ENCODE peak calls at places on chromosome 20, in nine cellular contexts. J is GM23248, U is A549, E is neuronal stem cell, L is DND-41, C is H9, F is neural progenitor cell, B is PC-9, G is fibroblast of lung. T is an unnamed sample.

GRCh38 chr20:4947817-4948559 is 53.3 kb downstream of the SLC23A2 start:
- DNase-seq in L (no peak), E (no peak), G (no peak), U (no peak), B (no peak), J (peak; percentile 44), C (no peak), F (no peak), T (no peak)

GRCh38 chr20:13817342-13817741 is 32.5 kb downstream of the NDUFAF5 start:
- DNase-seq in B (no peak), J (peak; percentile 52), F (no peak), U (no peak), L (no peak), E (no peak), G (no peak), C (no peak), T (peak; percentile 59)

GRCh38 chr20:45347936-45348809 is at the start of gene SDC4:
- DNase-seq in C (peak; percentile 63), U (peak; percentile 74), J (peak; percentile 88), L (no peak), F (peak; percentile 77), G (peak; percentile 62), B (peak; percentile 63), E (no peak), T (peak; percentile 71)

GRCh38 chr20:845967-846893 is 12.7 kb downstream of the FAM110A start:
- DNase-seq in E (no peak), F (no peak), B (no peak), C (no peak), G (no peak), U (no peak), L (no peak), J (no peak), T (no peak)

GRCh38 chr20:24667689-24668383 is 198.4 kb downstream of the SYNDIG1 start:
- DNase-seq in U (no peak), J (no peak), F (no peak), C (no peak), G (no peak), B (peak; percentile 52), E (no peak), L (no peak), T (no peak)

GRCh38 chr20:51565741-51566140 is 23.2 kb upstream of the NFATC2 start:
- DNase-seq in U (no peak), B (no peak), J (peak; percentile 85), F (no peak), G (no peak), L (no peak), E (no peak), C (no peak), T (no peak)

GRCh38 chr20:63106765-63107448 is 100.1 kb upstream of the BHLHE23 start:
- DNase-seq in C (no peak), F (no peak), E (no peak), U (no peak), L (no peak), B (no peak), J (no peak), G (no peak), T (no peak)

GRCh38 chr20:11432407-11432806 is 485.3 kb upstream of the BTBD3 start:
- DNase-seq in J (peak; percentile 81), E (no peak), B (no peak), C (no peak), F (no peak), G (peak; percentile 43), L (no peak), U (no peak), T (peak; percentile 92)

GRCh38 chr20:50049442-50050026 is 63.4 kb downstream of the UBE2V1 start:
- DNase-seq in G (no peak), L (no peak), E (no peak), F (no peak), U (no peak), J (no peak), B (no peak), C (no peak), T (no peak)

GRCh38 chr20:15487030-15487429 is 1086.2 kb downstream of the KIF16B start:
- DNase-seq in J (peak; percentile 7), C (no peak), E (no peak), U (no peak), L (no peak), G (no peak), F (no peak), B (peak; percentile 63), T (peak; percentile 52)

GRCh38 chr20:52379723-52380336 is 188.3 kb upstream of the ZFP64 start:
- DNase-seq in E (peak; percentile 14), G (peak; percentile 48), U (peak; percentile 33), F (peak; percentile 45), B (no peak), L (peak; percentile 27), C (no peak), J (peak; percentile 53), T (peak; percentile 71)

GRCh38 chr20:15642676-15643075 is 930.6 kb downstream of the KIF16B start:
- DNase-seq in C (no peak), J (peak; percentile 39), G (peak; percentile 24), F (no peak), U (no peak), B (no peak), L (no peak), E (no peak), T (peak; percentile 31)

GRCh38 chr20:56245761-56246160 is 2.8 kb upstream of the MC3R start:
- DNase-seq in B (no peak), G (peak; percentile 4), U (no peak), F (no peak), J (peak; percentile 21), L (no peak), C (no peak), E (no peak), T (peak; percentile 38)

GRCh38 chr20:47468290-47469050 is 33.2 kb upstream of the NCOA3 start:
- DNase-seq in J (no peak), F (no peak), C (no peak), L (no peak), B (no peak), U (no peak), G (peak; percentile 7), E (no peak), T (no peak)

DNA sequence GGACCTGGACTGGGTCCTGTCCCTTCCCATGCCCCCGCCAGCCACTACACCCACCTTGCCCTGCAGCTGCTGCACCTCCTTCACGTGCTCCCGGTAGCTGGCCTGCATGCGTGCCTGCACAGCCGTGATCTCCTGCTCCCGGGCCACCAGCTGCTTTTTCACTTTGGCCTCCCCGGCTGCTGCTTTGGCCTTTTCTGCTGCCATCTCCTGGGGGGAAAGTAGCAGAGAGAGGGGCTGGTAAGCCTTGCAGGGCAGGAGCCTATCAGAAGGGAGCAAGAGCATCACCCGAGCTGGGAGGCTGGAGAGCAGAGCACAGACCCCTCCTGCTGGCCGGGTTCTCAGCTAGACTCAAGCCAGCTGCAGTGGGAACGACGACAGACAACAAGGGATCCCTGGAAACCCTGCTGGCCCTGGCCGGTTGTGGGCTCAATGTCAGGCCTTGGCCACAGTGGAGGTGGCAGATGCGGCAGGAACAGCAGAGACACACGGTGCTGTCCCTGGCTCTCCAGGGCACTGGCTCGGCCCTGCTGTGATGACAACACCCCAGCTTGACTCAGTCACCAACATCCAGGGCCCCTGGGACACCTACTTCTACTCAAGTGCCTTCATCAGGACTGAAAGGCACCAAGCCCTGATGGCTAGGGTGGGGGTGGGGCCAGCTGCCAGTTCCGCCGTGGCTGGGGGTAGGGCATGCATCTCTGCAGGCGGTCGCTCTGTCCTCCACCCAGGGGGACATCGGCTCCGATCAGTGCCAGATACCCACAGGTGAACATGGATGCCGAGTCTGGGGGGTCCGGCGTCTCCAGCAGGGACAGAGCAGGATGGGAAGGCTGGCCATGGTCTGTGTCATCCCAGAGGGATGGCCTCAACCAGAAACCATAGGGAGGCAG is 45.3 kb downstream of the RRBP1 start:
- DNase-seq in E (peak; percentile 62), G (no peak), J (no peak), B (no peak), F (peak; percentile 85), C (peak; percentile 80), U (no peak), L (no peak), T (no peak)
- H3K4me1 ChIP-seq in E (peaks cover 23% of the 10 kb centered on the region), G (peaks cover 23% of the 10 kb centered on the region), J (no peaks in the 10 kb centered on the region), B (no peaks in the 10 kb centered on the region), F (peaks cover 14% of the 10 kb centered on the region), C (no peaks in the 10 kb centered on the region), U (no peaks in the 10 kb centered on the region), L (no peaks in the 10 kb centered on the region), T (no peaks in the 10 kb centered on the region)

DNA sequence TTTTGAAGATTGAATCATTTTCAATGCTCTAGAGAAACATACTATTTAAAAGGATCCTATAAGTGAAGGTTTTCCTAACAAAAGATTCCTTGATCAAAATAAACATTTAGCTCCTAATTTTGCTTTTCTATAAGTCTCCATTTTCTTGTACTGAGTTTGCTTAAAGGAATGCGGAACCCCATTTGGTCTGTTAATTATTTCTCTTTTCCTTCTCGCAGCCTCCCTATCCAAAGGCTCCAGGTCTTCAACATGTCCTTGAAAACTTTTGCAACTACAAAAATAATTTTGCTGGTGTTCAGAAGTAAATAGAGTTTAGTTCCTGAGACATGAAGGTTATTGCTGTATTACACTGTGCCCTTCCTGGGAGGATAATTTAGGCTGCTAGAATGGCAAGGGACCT is 8.3 kb upstream of the NPEPL1 start:
- DNase-seq in B (no peak), F (no peak), U (no peak), L (no peak), C (no peak), E (no peak), G (no peak), J (no peak), T (no peak)
- H3K4me2 ChIP-seq in B (no peak overlapping the region), F (no peak overlapping the region), U (no peak overlapping the region), L (no peak overlapping the region), C (no peak overlapping the region), E (no peak overlapping the region), G (no peak overlapping the region), J (no peak overlapping the region), T (no peak overlapping the region)

GRCh38 chr20:41553142-41553879 is 64.9 kb downstream of the CHD6 start:
- DNase-seq in E (no peak), C (no peak), B (no peak), G (no peak), L (no peak), F (no peak), J (no peak), U (no peak), T (no peak)
- H3K27ac ChIP-seq in E (no peak overlapping the region), C (no peak overlapping the region), B (peak overlapping the region; percentile 76), G (no peak overlapping the region), L (no peak overlapping the region), F (no peak overlapping the region), J (no peak overlapping the region), U (no peak overlapping the region), T (peak overlapping the region; percentile 66)

GRCh38 chr20:48785801-48786200 is 42.0 kb downstream of the PREX1 start:
- DNase-seq in B (no peak), C (no peak), L (no peak), F (no peak), E (no peak), J (no peak), U (no peak), G (no peak), T (no peak)

GRCh38 chr20:48783533-48784272 is 44.1 kb downstream of the PREX1 start:
- DNase-seq in G (peak; percentile 51), B (no peak), F (no peak), U (no peak), E (no peak), L (no peak), C (no peak), J (peak; percentile 18), T (no peak)

GRCh38 chr20:48784273-48784641 is 43.5 kb downstream of the PREX1 start:
- DNase-seq in L (no peak), U (no peak), C (no peak), G (no peak), E (no peak), F (no peak), J (no peak), B (no peak), T (no peak)

GRCh38 chr20:48786916-48787676 is 40.7 kb downstream of the PREX1 start:
- DNase-seq in U (no peak), G (no peak), B (no peak), L (no peak), E (no peak), C (no peak), F (no peak), J (no peak), T (no peak)

GRCh38 chr20:48785256-48785655 is 42.5 kb downstream of the PREX1 start:
- DNase-seq in J (no peak), L (no peak), B (no peak), E (no peak), U (no peak), F (no peak), C (no peak), G (no peak), T (no peak)
- H3K4me1 ChIP-seq in J (peaks cover 12% of the 10 kb centered on the region), L (no peaks in the 10 kb centered on the region), B (peaks cover 3% of the 10 kb centered on the region), E (peaks cover 54% of the 10 kb centered on the region), U (peaks cover 15% of the 10 kb centered on the region), F (peaks cover 20% of the 10 kb centered on the region), C (no peaks in the 10 kb centered on the region), G (no peaks in the 10 kb centered on the region), T (peaks cover 5% of the 10 kb centered on the region)